ENCODE peak calls at places on chromosomes 12 and 14, in four cellular contexts. One of them, this sample, is unnamed.

GRCh38 chr12:11840350-11840749 is 190.9 kb downstream of the ETV6 start:
- DNase-seq in left ventricle myocardium inferior: no peak
- DNase-seq in nephron progenitor cell: no peak
- DNase-seq in K562: no peak
- DNase-seq in this sample: no peak

GRCh38 chr14:82855912-82856381 is 1322.3 kb upstream of the SEL1L start:
- DNase-seq in left ventricle myocardium inferior: no peak
- DNase-seq in nephron progenitor cell: no peak
- DNase-seq in K562: no peak
- DNase-seq in this sample: peak

GRCh38 chr12:28938056-28938455 is 211.0 kb upstream of the FAR2 start:
- DNase-seq in left ventricle myocardium inferior: no peak
- DNase-seq in nephron progenitor cell: no peak
- DNase-seq in K562: no peak
- DNase-seq in this sample: no peak

GRCh38 chr14:91284791-91285548 is 40.5 kb upstream of the GPR68 start:
- DNase-seq in left ventricle myocardium inferior: no peak
- DNase-seq in nephron progenitor cell: no peak
- DNase-seq in K562: no peak
- DNase-seq in this sample: no peak

GRCh38 chr14:29463727-29464370 is 463.8 kb downstream of the PRKD1 start:
- DNase-seq in left ventricle myocardium inferior: no peak
- DNase-seq in nephron progenitor cell: no peak
- DNase-seq in K562: no peak
- DNase-seq in this sample: no peak

GRCh38 chr12:45234134-45234865 is 18.4 kb downstream of the ANO6 start:
- DNase-seq in left ventricle myocardium inferior: no peak
- DNase-seq in nephron progenitor cell: no peak
- DNase-seq in K562: peak
- DNase-seq in this sample: peak

GRCh38 chr14:22494486-22495135 is 94.4 kb downstream of the DAD1 start:
- DNase-seq in left ventricle myocardium inferior: no peak
- DNase-seq in nephron progenitor cell: no peak
- DNase-seq in K562: no peak
- DNase-seq in this sample: no peak

GRCh38 chr14:57863471-57863870 is 2.4 kb downstream of the SLC35F4 start:
- DNase-seq in left ventricle myocardium inferior: no peak
- DNase-seq in nephron progenitor cell: no peak
- DNase-seq in K562: no peak
- DNase-seq in this sample: no peak

GRCh38 chr12:52347016-52347415 is 20.3 kb downstream of the KRT85 start:
- DNase-seq in left ventricle myocardium inferior: no peak
- DNase-seq in nephron progenitor cell: no peak
- DNase-seq in K562: no peak
- DNase-seq in this sample: no peak

GRCh38 chr12:34244608-34245007 is 222.3 kb downstream of the ALG10 start:
- DNase-seq in left ventricle myocardium inferior: no peak
- DNase-seq in nephron progenitor cell: no peak
- DNase-seq in K562: no peak
- DNase-seq in this sample: no peak

GRCh38 chr12:114721266-114721665 is 37.3 kb upstream of the TBX3 start:
- DNase-seq in left ventricle myocardium inferior: no peak
- DNase-seq in nephron progenitor cell: no peak
- DNase-seq in K562: no peak
- DNase-seq in this sample: no peak

GRCh38 chr14:100827751-100828447 is 2.0 kb downstream of the MEG3 start:
- DNase-seq in left ventricle myocardium inferior: no peak
- DNase-seq in nephron progenitor cell: no peak
- DNase-seq in K562: peak
- DNase-seq in this sample: peak
- TF ChIP-seq CTCF in left ventricle myocardium inferior: peak
- TF ChIP-seq CTCF in nephron progenitor cell: no peak
- TF ChIP-seq CTCF in K562: peak
- TF ChIP-seq CTCF in this sample: peak

GRCh38 chr12:122867701-122868461 is 28.0 kb downstream of the VPS37B start:
- DNase-seq in left ventricle myocardium inferior: peak
- DNase-seq in nephron progenitor cell: no peak
- DNase-seq in K562: no peak
- DNase-seq in this sample: peak
- TF ChIP-seq CTCF in left ventricle myocardium inferior: peak
- TF ChIP-seq CTCF in nephron progenitor cell: no peak
- TF ChIP-seq CTCF in K562: peak
- TF ChIP-seq CTCF in this sample: peak

DNA sequence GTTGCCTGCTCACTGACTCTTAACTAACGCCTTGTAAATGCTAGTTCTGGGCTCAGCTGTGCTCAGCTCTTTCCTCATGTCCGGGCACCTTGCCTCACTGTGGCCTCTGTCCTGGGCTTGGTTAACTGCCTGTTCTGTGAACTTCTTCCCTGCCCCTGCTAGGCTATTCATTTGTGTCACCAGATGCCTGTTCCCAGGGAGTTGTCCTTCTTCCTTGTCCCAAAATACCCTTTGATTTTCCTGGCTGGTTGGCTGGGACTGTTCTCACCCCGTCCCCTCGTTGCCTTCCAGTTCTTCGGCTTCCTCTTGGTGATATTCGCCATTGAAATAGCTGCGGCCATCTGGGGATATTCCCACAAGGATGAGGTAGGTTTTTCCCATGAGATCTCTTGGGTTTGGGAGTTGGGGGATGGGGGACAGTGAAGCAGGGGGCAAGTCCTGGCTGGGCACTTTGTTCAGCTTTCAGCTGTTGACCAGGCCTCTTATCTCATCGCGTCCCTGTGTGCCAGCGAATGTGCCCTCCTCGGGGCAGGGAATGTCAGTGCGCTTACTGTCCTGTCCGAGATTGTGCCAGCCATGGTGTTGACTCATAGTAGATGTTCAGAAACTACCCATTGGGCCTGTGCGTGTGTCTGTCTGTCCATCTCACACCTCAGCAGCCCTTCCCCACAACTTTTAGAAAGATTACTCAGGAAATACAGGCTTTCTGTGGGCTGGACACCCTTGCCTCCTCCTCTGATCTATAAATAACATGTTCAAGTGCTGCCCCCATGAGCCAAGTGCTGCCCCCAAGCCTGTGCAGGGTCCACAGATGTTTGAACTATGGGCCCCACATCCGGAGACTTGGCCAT is 33.1 kb downstream of the CD9 start:
- DNase-seq in left ventricle myocardium inferior: no peak
- DNase-seq in nephron progenitor cell: no peak
- DNase-seq in K562: no peak
- DNase-seq in this sample: peak
- TF ChIP-seq CTCF in left ventricle myocardium inferior: no peak
- TF ChIP-seq CTCF in nephron progenitor cell: no peak
- TF ChIP-seq CTCF in K562: no peak
- TF ChIP-seq CTCF in this sample: no peak

GRCh38 chr14:105474478-105475268 is at the start of gene CRIP2:
- DNase-seq in left ventricle myocardium inferior: peak
- DNase-seq in nephron progenitor cell: peak
- DNase-seq in K562: peak
- DNase-seq in this sample: no peak

GRCh38 chr14:105477659-105478623 is 3.3 kb downstream of the CRIP2 start:
- DNase-seq in left ventricle myocardium inferior: peak
- DNase-seq in nephron progenitor cell: peak
- DNase-seq in K562: peak
- DNase-seq in this sample: peak

GRCh38 chr14:105476937-105477658 is 2.5 kb downstream of the CRIP2 start:
- DNase-seq in left ventricle myocardium inferior: peak
- DNase-seq in nephron progenitor cell: no peak
- DNase-seq in K562: no peak
- DNase-seq in this sample: no peak

GRCh38 chr14:105475269-105475915 is 771 bp downstream of the CRIP2 start:
- DNase-seq in left ventricle myocardium inferior: no peak
- DNase-seq in nephron progenitor cell: peak
- DNase-seq in K562: no peak
- DNase-seq in this sample: no peak

DNA sequence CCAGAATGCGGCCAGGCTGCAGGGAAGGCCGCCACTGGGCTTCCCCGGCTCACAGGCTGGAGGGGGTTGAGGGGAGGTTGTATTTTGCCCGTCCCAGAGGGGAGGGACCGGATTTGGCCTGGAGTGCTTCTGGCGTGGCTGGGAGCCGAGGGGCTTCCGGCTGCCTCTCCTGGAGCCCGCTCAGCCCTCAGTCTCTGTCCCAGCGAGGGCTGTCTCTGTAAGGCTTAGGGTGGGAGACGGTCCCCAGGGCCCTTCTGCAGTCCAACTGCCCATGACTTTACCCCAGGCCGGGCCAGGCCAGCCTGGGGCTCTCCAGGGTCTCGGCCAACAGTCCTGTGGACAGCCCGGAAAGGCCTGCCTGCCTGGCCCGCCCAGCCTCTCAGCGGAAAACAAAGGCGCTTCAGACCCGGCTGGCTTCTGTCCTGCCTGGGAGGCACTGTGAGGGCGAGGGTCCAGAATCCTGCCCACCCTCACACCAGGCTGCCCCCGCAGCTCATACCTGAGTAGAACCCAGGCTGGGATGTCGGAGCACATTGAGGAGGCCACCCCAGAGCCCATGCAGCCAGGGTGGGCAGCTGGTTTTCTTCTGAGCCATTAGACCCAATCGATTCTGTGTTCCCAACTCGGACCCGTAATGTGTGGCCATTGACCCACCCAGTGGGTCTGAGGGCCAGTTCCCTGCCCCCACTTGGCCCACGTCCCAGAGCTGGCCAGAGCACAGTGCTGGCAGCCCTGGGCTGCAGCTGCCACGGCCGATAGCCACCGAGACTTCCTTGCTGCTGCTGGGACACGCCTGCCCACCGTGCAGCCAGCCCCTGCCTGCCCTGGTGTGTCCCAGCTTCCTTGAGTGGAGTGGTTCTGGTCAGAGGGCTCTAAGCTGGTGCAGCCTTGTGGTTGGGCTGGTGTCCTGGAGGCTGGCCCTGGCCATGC is 1.6 kb downstream of the CRIP2 start:
- DNase-seq in left ventricle myocardium inferior: peak
- DNase-seq in nephron progenitor cell: no peak
- DNase-seq in K562: no peak
- DNase-seq in this sample: no peak
- TF ChIP-seq CTCF in left ventricle myocardium inferior: no peak
- TF ChIP-seq CTCF in nephron progenitor cell: no peak
- TF ChIP-seq CTCF in K562: no peak
- TF ChIP-seq CTCF in this sample: no peak

GRCh38 chr12:111850526-111850925 is 8.5 kb downstream of the MAPKAPK5 start:
- DNase-seq in left ventricle myocardium inferior: no peak
- DNase-seq in nephron progenitor cell: no peak
- DNase-seq in K562: no peak
- DNase-seq in this sample: no peak
- TF ChIP-seq CTCF in left ventricle myocardium inferior: no peak
- TF ChIP-seq CTCF in nephron progenitor cell: no peak
- TF ChIP-seq CTCF in K562: no peak
- TF ChIP-seq CTCF in this sample: no peak

GRCh38 chr12:57127101-57127709 is 1.1 kb upstream of the LRP1 start:
- DNase-seq in left ventricle myocardium inferior: peak
- DNase-seq in nephron progenitor cell: peak
- DNase-seq in K562: peak
- DNase-seq in this sample: peak
- TF ChIP-seq CTCF in left ventricle myocardium inferior: peak
- TF ChIP-seq CTCF in nephron progenitor cell: no peak
- TF ChIP-seq CTCF in K562: peak
- TF ChIP-seq CTCF in this sample: peak

GRCh38 chr14:49767473-49768300 is at the start of gene KLHDC2:
- DNase-seq in left ventricle myocardium inferior: peak
- DNase-seq in nephron progenitor cell: peak
- DNase-seq in K562: peak
- DNase-seq in this sample: peak
- TF ChIP-seq CTCF in left ventricle myocardium inferior: peak
- TF ChIP-seq CTCF in nephron progenitor cell: no peak
- TF ChIP-seq CTCF in K562: peak
- TF ChIP-seq CTCF in this sample: no peak

GRCh38 chr12:76238688-76239087 is 109.5 kb downstream of the BBS10 start:
- DNase-seq in left ventricle myocardium inferior: no peak
- DNase-seq in nephron progenitor cell: no peak
- DNase-seq in K562: no peak
- DNase-seq in this sample: no peak

GRCh38 chr12:76242813-76243540 is 105.2 kb downstream of the BBS10 start:
- DNase-seq in left ventricle myocardium inferior: no peak
- DNase-seq in nephron progenitor cell: no peak
- DNase-seq in K562: no peak
- DNase-seq in this sample: no peak

GRCh38 chr12:76244298-76244697 is 103.9 kb downstream of the BBS10 start:
- DNase-seq in left ventricle myocardium inferior: no peak
- DNase-seq in nephron progenitor cell: no peak
- DNase-seq in K562: no peak
- DNase-seq in this sample: no peak

GRCh38 chr12:76240281-76240680 is 107.9 kb downstream of the BBS10 start:
- DNase-seq in left ventricle myocardium inferior: no peak
- DNase-seq in nephron progenitor cell: no peak
- DNase-seq in K562: no peak
- DNase-seq in this sample: no peak

DNA sequence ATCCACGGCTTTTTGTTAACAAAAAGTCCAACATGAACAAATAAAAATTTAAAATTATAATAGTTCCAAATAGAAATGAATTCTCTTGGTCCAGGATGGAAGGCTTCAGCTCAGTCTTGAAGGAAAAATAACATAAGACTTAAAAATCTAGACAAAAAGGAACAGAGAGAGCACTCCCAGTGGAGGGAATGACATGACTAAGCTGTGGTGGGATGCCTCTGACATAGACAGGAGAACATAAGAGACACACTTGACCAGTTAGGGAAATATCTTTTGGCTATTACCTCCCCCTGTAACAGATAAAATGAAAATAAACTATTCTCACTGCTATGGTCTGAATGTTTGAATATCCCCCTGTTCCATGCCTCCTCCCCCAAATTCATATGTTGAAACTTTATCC is 106.8 kb downstream of the BBS10 start:
- DNase-seq in left ventricle myocardium inferior: no peak
- DNase-seq in nephron progenitor cell: no peak
- DNase-seq in K562: no peak
- DNase-seq in this sample: no peak
- TF ChIP-seq CTCF in left ventricle myocardium inferior: no peak
- TF ChIP-seq CTCF in nephron progenitor cell: no peak
- TF ChIP-seq CTCF in K562: no peak
- TF ChIP-seq CTCF in this sample: no peak

GRCh38 chr12:85755760-85756159 is 80.4 kb downstream of the RASSF9 start:
- DNase-seq in left ventricle myocardium inferior: no peak
- DNase-seq in nephron progenitor cell: no peak
- DNase-seq in K562: no peak
- DNase-seq in this sample: no peak
- TF ChIP-seq CTCF in left ventricle myocardium inferior: no peak
- TF ChIP-seq CTCF in nephron progenitor cell: no peak
- TF ChIP-seq CTCF in K562: no peak
- TF ChIP-seq CTCF in this sample: no peak

GRCh38 chr12:108115746-108116125 is 13.4 kb upstream of the WSCD2 start:
- DNase-seq in left ventricle myocardium inferior: no peak
- DNase-seq in nephron progenitor cell: no peak
- DNase-seq in K562: no peak
- DNase-seq in this sample: no peak

GRCh38 chr12:108110844-108111243 is 18.2 kb upstream of the WSCD2 start:
- DNase-seq in left ventricle myocardium inferior: no peak
- DNase-seq in nephron progenitor cell: no peak
- DNase-seq in K562: no peak
- DNase-seq in this sample: no peak

GRCh38 chr12:108115123-108115745 is 13.9 kb upstream of the WSCD2 start:
- DNase-seq in left ventricle myocardium inferior: no peak
- DNase-seq in nephron progenitor cell: no peak
- DNase-seq in K562: no peak
- DNase-seq in this sample: no peak

GRCh38 chr12:108109954-108110353 is 19.1 kb upstream of the WSCD2 start:
- DNase-seq in left ventricle myocardium inferior: no peak
- DNase-seq in nephron progenitor cell: no peak
- DNase-seq in K562: no peak
- DNase-seq in this sample: no peak

GRCh38 chr12:108112815-108113556 is 16.1 kb upstream of the WSCD2 start:
- DNase-seq in left ventricle myocardium inferior: no peak
- DNase-seq in nephron progenitor cell: peak
- DNase-seq in K562: no peak
- DNase-seq in this sample: no peak
- TF ChIP-seq CTCF in left ventricle myocardium inferior: peak
- TF ChIP-seq CTCF in nephron progenitor cell: no peak
- TF ChIP-seq CTCF in K562: no peak
- TF ChIP-seq CTCF in this sample: no peak

This sample was measured in NB4.